ENCODE peak calls at places on chromosomes 12 and 14, in ten cellular contexts. V is astrocyte of the cerebellum, P is cardiac muscle cell, O is DND-41, X is fibroblast of pulmonary artery, G is OCI-LY7, N is fibroblast of villous mesenchyme, M is neural crest cell, L is GM06990, A is foreskin fibroblast. J is an unnamed sample.

GRCh38 chr12:28035483-28035882 is 63.0 kb upstream of the PTHLH start:
- DNase-seq in V (no peak), P (no peak), O (no peak), X (peak; percentile 66), G (no peak), N (peak; percentile 61), M (no peak), L (no peak), A (peak; percentile 60), J (no peak)

GRCh38 chr14:101962503-101962874 is 1.9 kb upstream of the DYNC1H1 start:
- DNase-seq in V (peak; percentile 72), P (no peak), O (no peak), X (peak; percentile 87), G (no peak), N (peak; percentile 93), M (no peak), L (no peak), A (peak; percentile 88), J (no peak)

GRCh38 chr12:28535216-28535615 is 345.0 kb downstream of the CCDC91 start:
- DNase-seq in V (no peak), P (no peak), O (no peak), X (peak; percentile 64), G (no peak), N (peak; percentile 72), M (no peak), L (no peak), A (peak; percentile 59), J (no peak)

GRCh38 chr12:6124411-6125151 is at the start of gene VWF:
- DNase-seq in V (no peak), P (no peak), O (no peak), X (no peak), G (no peak), N (no peak), M (no peak), L (no peak), A (no peak), J (no peak)

GRCh38 chr14:78758333-78758732 is 588.2 kb downstream of the NRXN3 start:
- DNase-seq in V (peak; percentile 36), P (peak; percentile 78), O (peak; percentile 5), X (peak; percentile 17), G (peak; percentile 24), N (peak; percentile 10), M (peak; percentile 40), L (no peak), A (no peak), J (peak; percentile 25)

GRCh38 chr14:38137005-38137404 is 70.7 kb upstream of the SSTR1 start:
- DNase-seq in V (peak; percentile 38), P (no peak), O (no peak), X (peak; percentile 31), G (no peak), N (peak; percentile 13), M (no peak), L (no peak), A (peak; percentile 57), J (no peak)

GRCh38 chr12:52691076-52691764 is 11.0 kb upstream of the KRT1 start:
- DNase-seq in V (no peak), P (peak; percentile 47), O (no peak), X (no peak), G (peak; percentile 4), N (no peak), M (peak; percentile 10), L (no peak), A (no peak), J (no peak)

GRCh38 chr14:48751293-48751692 is 834.9 kb downstream of the RPS29 start:
- DNase-seq in V (no peak), P (no peak), O (no peak), X (no peak), G (no peak), N (no peak), M (no peak), L (no peak), A (no peak), J (no peak)

GRCh38 chr14:105853089-105853906 is 326.9 kb downstream of the TMEM121 start:
- DNase-seq in V (no peak), P (no peak), O (peak; percentile 2), X (no peak), G (peak; percentile 67), N (no peak), M (no peak), L (no peak), A (no peak), J (no peak)

GRCh38 chr12:42056130-42056529 is 88.5 kb downstream of the GXYLT1 start:
- DNase-seq in V (no peak), P (no peak), O (no peak), X (no peak), G (peak; percentile 56), N (no peak), M (no peak), L (peak; percentile 26), A (no peak), J (peak; percentile 26)

GRCh38 chr12:65673732-65674131 is 150.6 kb upstream of the HMGA2 start:
- DNase-seq in V (no peak), P (no peak), O (no peak), X (peak; percentile 59), G (no peak), N (peak; percentile 63), M (no peak), L (no peak), A (no peak), J (no peak)

GRCh38 chr12:12901158-12901791 is 9.9 kb downstream of the GPRC5A start:
- DNase-seq in V (no peak), P (no peak), O (no peak), X (peak; percentile 94), G (no peak), N (peak; percentile 99), M (no peak), L (no peak), A (peak; percentile 91), J (no peak)

GRCh38 chr14:55600784-55601561 is 21.0 kb downstream of the KTN1 start:
- DNase-seq in V (no peak), P (no peak), O (no peak), X (peak; percentile 52), G (no peak), N (peak; percentile 68), M (no peak), L (no peak), A (no peak), J (no peak)

GRCh38 chr14:63295231-63295685 is 23.5 kb downstream of the GPHB5 start:
- DNase-seq in V (no peak), P (no peak), O (no peak), X (no peak), G (no peak), N (no peak), M (no peak), L (no peak), A (no peak), J (no peak)

DNA sequence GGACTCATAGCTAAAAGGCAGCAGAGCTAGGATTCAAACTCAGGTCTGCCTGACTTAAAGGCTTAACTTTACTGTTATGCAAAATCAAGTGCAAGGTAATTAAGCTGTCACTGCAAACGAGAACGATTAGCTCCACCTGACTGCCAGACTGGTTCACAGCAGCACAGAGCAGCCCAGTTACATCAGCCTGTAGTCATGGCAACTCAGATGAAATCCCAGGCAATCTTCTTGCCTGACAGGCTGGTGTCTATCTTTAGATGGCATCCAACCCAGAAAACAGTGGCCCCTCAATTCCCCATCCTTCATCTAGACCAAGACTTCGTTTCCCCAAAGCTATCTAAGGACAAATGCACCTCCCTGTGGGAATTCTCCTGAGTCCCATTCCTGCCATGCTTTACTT is 77.3 kb upstream of the ACTN1 start:
- DNase-seq in V (no peak), P (no peak), O (no peak), X (no peak), G (no peak), N (peak; percentile 90), M (no peak), L (no peak), A (no peak), J (no peak)
- TF ChIP-seq CTCF in V (no peak), P (no peak), O (no peak), X (no peak), G (no peak), N (no peak), M (no peak), L (no peak), A (no peak), J (no peak)

GRCh38 chr12:54360717-54361456 is 3.4 kb downstream of the GPR84 start:
- DNase-seq in V (peak; percentile 77), P (peak; percentile 92), O (peak; percentile 66), X (peak; percentile 85), G (peak; percentile 78), N (peak; percentile 82), M (peak; percentile 88), L (no peak), A (peak; percentile 71), J (peak; percentile 59)
- TF ChIP-seq CTCF in V (peak; percentile 92), P (peak; percentile 81), O (peak; percentile 85), X (peak; percentile 89), G (peak; percentile 96), N (peak; percentile 88), M (peak; percentile 95), L (peak; percentile 93), A (peak; percentile 80), J (peak; percentile 89)

GRCh38 chr14:71710001-71710400 is 222.2 kb upstream of the RGS6 start:
- DNase-seq in V (no peak), P (no peak), O (no peak), X (no peak), G (no peak), N (no peak), M (no peak), L (no peak), A (no peak), J (no peak)
- TF ChIP-seq CTCF in V (no peak), P (no peak), O (no peak), X (no peak), G (no peak), N (no peak), M (no peak), L (no peak), A (no peak), J (no peak)

GRCh38 chr12:95851609-95852008 is 7.1 kb upstream of the SNRPF start:
- DNase-seq in V (no peak), P (no peak), O (no peak), X (no peak), G (no peak), N (no peak), M (no peak), L (no peak), A (no peak), J (no peak)

GRCh38 chr12:95852133-95852532 is 6.6 kb upstream of the SNRPF start:
- DNase-seq in V (no peak), P (no peak), O (no peak), X (no peak), G (no peak), N (no peak), M (no peak), L (no peak), A (no peak), J (no peak)

DNA sequence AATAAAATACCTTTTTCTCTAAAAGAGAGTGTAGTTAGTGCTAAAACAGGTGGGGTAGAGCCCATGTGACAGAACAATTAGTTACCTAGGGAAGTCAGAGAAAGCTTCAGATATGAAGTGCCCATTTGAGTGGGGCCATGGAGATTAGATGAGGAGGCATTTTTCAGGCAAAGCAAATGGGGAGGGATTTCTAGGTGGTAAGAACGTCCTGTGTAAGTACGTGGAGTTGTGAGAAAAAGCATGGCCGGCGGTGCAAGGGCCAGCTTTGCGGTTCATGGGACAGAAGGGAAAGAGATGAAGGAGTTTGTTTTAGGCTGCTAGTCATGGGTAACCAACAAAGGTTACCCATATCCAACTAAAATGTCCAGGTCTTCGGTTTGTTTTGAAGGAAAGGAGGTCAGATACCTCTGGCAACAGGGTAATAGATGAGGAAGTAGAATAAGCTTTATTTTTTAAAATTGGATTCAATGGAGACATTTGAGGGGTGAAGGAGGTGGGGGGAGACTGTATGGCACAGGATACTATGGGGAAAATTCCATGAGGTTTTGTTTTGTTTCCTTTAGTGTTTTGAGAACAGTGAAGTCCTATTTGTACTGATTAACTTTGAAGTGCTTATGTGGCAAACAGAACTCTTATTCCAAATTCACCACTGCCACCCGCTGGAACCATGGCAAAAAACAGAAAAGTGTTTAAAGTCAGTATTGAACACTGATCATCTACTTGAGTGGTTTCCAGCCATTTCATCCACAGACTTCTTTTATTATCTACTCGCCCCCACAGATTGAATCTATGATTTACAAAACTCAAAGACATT is 10.0 kb upstream of the SNRPF start:
- DNase-seq in V (no peak), P (no peak), O (peak; percentile 39), X (peak; percentile 44), G (peak; percentile 22), N (peak; percentile 22), M (no peak), L (no peak), A (peak; percentile 28), J (no peak)
- TF ChIP-seq CTCF in V (peak; percentile 47), P (peak; percentile 38), O (peak; percentile 57), X (peak; percentile 25), G (peak; percentile 66), N (peak; percentile 15), M (peak; percentile 47), L (peak; percentile 11), A (peak; percentile 37), J (no peak)

J was measured in GM13976.